ENCODE peak calls at places on chromosomes 3 and 15, in seven cellular contexts. H, J, P, X, W, B and Z are unnamed samples.

GRCh38 chr3:97793415-97794019 is 28.3 kb upstream of the CRYBG3 start:
- DNase-seq in H (no peak), J (peak; percentile 13), P (peak; percentile 30), X (no peak), W (peak; percentile 38), B (peak; percentile 53), Z (no peak)

GRCh38 chr3:79369306-79369705 is 398.5 kb downstream of the ROBO1 start:
- DNase-seq in H (no peak), J (no peak), P (no peak), X (no peak), W (no peak), B (peak; percentile 9), Z (no peak)

GRCh38 chr3:38580450-38581382 is 68.8 kb downstream of the SCN5A start:
- DNase-seq in H (no peak), J (no peak), P (no peak), X (no peak), W (no peak), B (peak; percentile 20), Z (no peak)

GRCh38 chr15:98684441-98684840 is 36.1 kb downstream of the IGF1R start:
- DNase-seq in H (no peak), J (no peak), P (peak; percentile 81), X (no peak), W (no peak), B (no peak), Z (no peak)

GRCh38 chr15:78855746-78856145 is 16.9 kb upstream of the MORF4L1 start:
- DNase-seq in H (no peak), J (no peak), P (no peak), X (no peak), W (no peak), B (no peak), Z (no peak)

GRCh38 chr15:39195988-39196486 is 384.8 kb upstream of the THBS1 start:
- DNase-seq in H (no peak), J (no peak), P (peak; percentile 86), X (no peak), W (no peak), B (no peak), Z (no peak)

GRCh38 chr3:74633021-74633420 is 18.6 kb upstream of the CNTN3 start:
- DNase-seq in H (no peak), J (no peak), P (no peak), X (no peak), W (no peak), B (no peak), Z (no peak)

GRCh38 chr3:169420429-169420828 is 243.1 kb downstream of the MECOM start:
- DNase-seq in H (no peak), J (no peak), P (no peak), X (no peak), W (no peak), B (no peak), Z (no peak)

GRCh38 chr3:133491481-133492059 is 81.9 kb upstream of the CDV3 start:
- DNase-seq in H (no peak), J (no peak), P (no peak), X (no peak), W (no peak), B (no peak), Z (no peak)

GRCh38 chr15:90529369-90530249 is at the start of gene CRTC3:
- DNase-seq in H (peak; percentile 61), J (no peak), P (no peak), X (peak; percentile 52), W (peak; percentile 62), B (peak; percentile 70), Z (peak; percentile 30)

GRCh38 chr3:34067442-34068130 is 269.2 kb downstream of the PDCD6IP start:
- DNase-seq in H (no peak), J (no peak), P (no peak), X (no peak), W (no peak), B (no peak), Z (no peak)

GRCh38 chr3:41907330-41908073 is 54.4 kb downstream of the ULK4 start:
- DNase-seq in H (no peak), J (no peak), P (no peak), X (no peak), W (no peak), B (no peak), Z (no peak)

GRCh38 chr3:48024401-48024800 is 8.2 kb upstream of the MAP4 start:
- DNase-seq in H (no peak), J (no peak), P (no peak), X (no peak), W (no peak), B (no peak), Z (no peak)

GRCh38 chr3:120566243-120566980 is 29.7 kb upstream of the NDUFB4 start:
- DNase-seq in H (no peak), J (no peak), P (no peak), X (no peak), W (no peak), B (no peak), Z (no peak)

GRCh38 chr3:68878322-68878721 is 54.0 kb downstream of the TAFA4 start:
- DNase-seq in H (no peak), J (peak; percentile 0), P (peak; percentile 1), X (no peak), W (no peak), B (peak; percentile 28), Z (no peak)

GRCh38 chr3:71389911-71390573 is 193.5 kb downstream of the FOXP1 start:
- DNase-seq in H (peak; percentile 47), J (no peak), P (no peak), X (no peak), W (peak; percentile 49), B (peak; percentile 26), Z (peak; percentile 64)

GRCh38 chr3:33057320-33058298 is 39.3 kb downstream of the GLB1 start:
- DNase-seq in H (no peak), J (no peak), P (no peak), X (no peak), W (no peak), B (no peak), Z (no peak)

GRCh38 chr3:143171141-143171651 is 51.6 kb downstream of the CHST2 start:
- DNase-seq in H (no peak), J (no peak), P (no peak), X (no peak), W (peak; percentile 56), B (no peak), Z (no peak)

GRCh38 chr3:31354373-31354772 is 178.4 kb upstream of the STT3B start:
- DNase-seq in H (no peak), J (no peak), P (no peak), X (no peak), W (no peak), B (no peak), Z (no peak)

GRCh38 chr3:25472153-25472552 is 44.1 kb downstream of the RARB start:
- DNase-seq in H (no peak), J (no peak), P (no peak), X (no peak), W (no peak), B (no peak), Z (no peak)

GRCh38 chr3:111668321-111668720 is 73.2 kb upstream of the ZBED2 start:
- DNase-seq in H (no peak), J (no peak), P (no peak), X (no peak), W (no peak), B (no peak), Z (no peak)

GRCh38 chr3:52978109-52978754 is 67.6 kb downstream of the SFMBT1 start:
- DNase-seq in H (no peak), J (no peak), P (no peak), X (no peak), W (no peak), B (no peak), Z (no peak)

GRCh38 chr15:52368402-52368801 is 72.8 kb upstream of the MYO5C start:
- DNase-seq in H (no peak), J (no peak), P (no peak), X (no peak), W (no peak), B (no peak), Z (no peak)

GRCh38 chr3:117997201-117998049 is 1037.2 kb downstream of the IGSF11 start:
- DNase-seq in H (peak; percentile 73), J (peak; percentile 29), P (peak; percentile 46), X (peak; percentile 9), W (peak; percentile 67), B (peak; percentile 90), Z (peak; percentile 70)

GRCh38 chr3:62007036-62007435 is 366.3 kb downstream of the FEZF2 start:
- DNase-seq in H (no peak), J (no peak), P (peak; percentile 52), X (no peak), W (no peak), B (no peak), Z (no peak)

GRCh38 chr15:64897345-64897985 is 14.2 kb upstream of the ANKDD1A start:
- DNase-seq in H (no peak), J (no peak), P (peak; percentile 58), X (no peak), W (no peak), B (no peak), Z (peak; percentile 42)